ENCODE peak calls at places on chromosome 14, in seven cellular contexts. Q is WTC11, A is HFFc6, X is choroid plexus epithelial cell, O is astrocyte of the spinal cord, I is spleen, Z is endodermal cell. V is an unnamed sample.

GRCh38 chr14:29821665-29822429 is 105.8 kb downstream of the PRKD1 start:
- DNase-seq in Z (no peak), O (no peak), X (peak; percentile 30), Q (no peak), I (no peak), A (no peak), V (no peak)

GRCh38 chr14:29354446-29354845 is 573.2 kb downstream of the PRKD1 start:
- DNase-seq in I (no peak), Z (no peak), X (no peak), Q (no peak), O (no peak), A (no peak), V (no peak)

GRCh38 chr14:67940894-67941455 is 121.4 kb downstream of the RAD51B start:
- DNase-seq in Q (no peak), Z (no peak), I (no peak), A (peak; percentile 32), O (peak; percentile 88), X (peak; percentile 91), V (no peak)

GRCh38 chr14:92603309-92604257 is 90.0 kb downstream of the RIN3 start:
- DNase-seq in Q (no peak), O (peak; percentile 93), I (no peak), A (peak; percentile 62), X (peak; percentile 92), Z (no peak), V (no peak)

GRCh38 chr14:91252901-91253794 is 8.6 kb upstream of the GPR68 start:
- DNase-seq in Z (peak; percentile 88), A (no peak), I (peak; percentile 91), O (no peak), Q (peak; percentile 72), X (no peak), V (no peak)

GRCh38 chr14:24837280-24838046 is 203.5 kb upstream of the GZMB start:
- DNase-seq in Q (no peak), X (peak; percentile 82), I (no peak), O (peak; percentile 78), A (peak; percentile 43), Z (peak; percentile 52), V (no peak)

GRCh38 chr14:49853572-49854375 is 1.2 kb upstream of the NEMF start:
- DNase-seq in A (peak; percentile 83), O (peak; percentile 86), I (peak; percentile 88), Q (peak; percentile 80), X (peak; percentile 93), Z (peak; percentile 92), V (no peak)

GRCh38 chr14:56118611-56119181 is 485 bp downstream of the PELI2 start:
- DNase-seq in Z (peak; percentile 63), O (no peak), A (no peak), X (no peak), Q (no peak), I (peak; percentile 95), V (peak; percentile 42)

GRCh38 chr14:90850487-90850886 is 34.3 kb upstream of the TTC7B start:
- DNase-seq in Q (no peak), O (peak; percentile 32), Z (peak; percentile 64), X (peak; percentile 29), I (no peak), A (no peak), V (no peak)

GRCh38 chr14:86346818-86347384 is 817.0 kb downstream of the FLRT2 start:
- DNase-seq in Z (no peak), Q (no peak), I (no peak), A (no peak), X (no peak), O (no peak), V (peak; percentile 42)

GRCh38 chr14:31843361-31844091 is 233.6 kb upstream of the ARHGAP5 start:
- DNase-seq in A (peak; percentile 8), I (no peak), Z (no peak), O (peak; percentile 8), X (peak; percentile 49), Q (no peak), V (no peak)

GRCh38 chr14:80955434-80955939 is at the start of gene TSHR:
- DNase-seq in I (no peak), Q (peak; percentile 35), O (no peak), X (no peak), A (no peak), Z (peak; percentile 75), V (peak; percentile 76)

GRCh38 chr14:71430321-71431168 is 501.7 kb upstream of the RGS6 start:
- DNase-seq in X (no peak), A (no peak), I (no peak), O (no peak), Q (no peak), Z (no peak), V (no peak)

GRCh38 chr14:81341405-81342180 is 58.5 kb downstream of the STON2 start:
- DNase-seq in I (no peak), A (no peak), X (no peak), Z (no peak), O (no peak), Q (no peak), V (no peak)

GRCh38 chr14:56422703-56423213 is 156.8 kb upstream of the TMEM260 start:
- DNase-seq in Q (peak; percentile 15), A (peak; percentile 60), I (no peak), O (peak; percentile 78), X (peak; percentile 90), Z (peak; percentile 66), V (peak; percentile 62)

GRCh38 chr14:24426912-24427536 is 2.4 kb downstream of the CBLN3 start:
- DNase-seq in X (no peak), Z (peak; percentile 81), A (no peak), I (peak; percentile 76), O (no peak), Q (peak; percentile 70), V (no peak)

GRCh38 chr14:75822522-75823288 is 159.1 kb downstream of the TGFB3 start:
- DNase-seq in I (no peak), X (peak; percentile 92), Q (no peak), Z (no peak), O (peak; percentile 93), A (peak; percentile 79), V (no peak)

GRCh38 chr14:36915089-36915488 is 253.4 kb downstream of the PAX9 start:
- DNase-seq in A (no peak), Q (no peak), I (no peak), Z (no peak), X (no peak), O (no peak), V (no peak)

DNA sequence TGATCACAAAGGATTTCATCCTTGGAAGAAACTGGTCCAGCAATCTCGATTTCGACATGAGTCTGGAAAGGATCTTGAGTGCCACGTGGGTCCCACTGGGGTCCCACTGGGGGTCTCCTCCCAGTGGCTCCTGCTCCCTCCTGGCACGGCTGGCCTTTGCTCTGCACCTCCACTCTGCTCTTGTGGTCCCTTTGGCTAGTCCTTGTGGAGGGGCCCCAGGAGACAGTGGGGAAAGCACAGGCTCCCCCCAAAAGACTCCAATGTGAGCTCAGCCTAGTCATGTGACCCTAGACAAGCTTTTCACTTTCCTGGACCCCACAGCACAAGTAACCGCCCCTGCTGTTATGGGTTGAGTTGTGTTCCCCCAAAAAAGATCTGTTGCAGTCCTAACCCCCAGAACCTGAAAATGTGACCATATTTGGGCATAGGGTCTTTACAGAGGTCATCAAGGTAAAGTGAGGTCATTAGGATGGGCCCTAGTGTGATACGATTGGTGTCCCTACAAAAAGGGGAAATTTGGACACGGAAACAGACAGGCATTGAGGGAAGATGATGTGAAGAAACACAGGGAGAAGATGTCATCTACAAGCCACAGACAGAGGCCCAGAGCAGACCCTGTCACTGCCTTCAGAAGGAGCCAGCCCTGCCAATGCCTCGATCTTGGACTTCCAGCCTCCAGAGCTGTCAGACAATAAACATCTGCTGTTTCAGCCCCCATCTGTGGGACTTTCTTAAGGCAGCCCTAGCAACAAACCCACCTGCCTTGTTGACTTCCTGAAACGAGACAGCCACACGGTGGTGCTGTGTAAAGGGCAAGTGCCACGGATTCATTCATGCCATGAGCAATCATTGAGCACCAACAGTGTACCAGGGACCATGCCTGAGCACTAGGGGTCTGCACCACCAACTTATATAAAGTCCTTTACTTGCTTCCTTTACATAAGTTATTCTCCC is 23.8 kb upstream of the PPP2R5C start:
- DNase-seq in Q (no peak), Z (no peak), X (no peak), O (no peak), I (no peak), A (no peak), V (no peak)
- TF ChIP-seq CTCF in Q (no peak), Z (peak; percentile 14), X (peak; percentile 24), O (no peak), I (no peak), A (peak; percentile 50), V (peak; percentile 42)

DNA sequence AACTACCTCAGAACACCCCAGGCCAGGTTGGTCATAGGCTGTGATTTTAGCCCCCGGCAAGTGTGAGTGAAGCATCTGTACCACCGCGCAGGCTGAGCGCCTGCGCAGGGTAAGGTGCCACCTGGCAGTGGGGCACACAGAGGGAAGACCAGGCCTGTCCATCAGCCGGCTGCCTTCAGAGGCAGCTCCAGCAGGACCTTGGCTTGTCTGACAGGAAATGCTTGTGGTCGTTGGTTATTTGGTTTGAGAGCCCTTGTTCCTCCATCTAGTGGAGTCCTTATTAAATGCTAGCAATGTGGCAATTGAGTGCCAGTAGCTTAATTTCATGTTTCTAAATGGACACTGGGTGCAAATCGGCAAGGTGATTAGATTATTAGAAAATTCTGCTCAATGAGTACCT is 27.5 kb downstream of the SLC25A29 start:
- DNase-seq in Q (no peak), O (peak; percentile 67), Z (peak; percentile 34), A (peak; percentile 63), X (peak; percentile 85), I (no peak), V (no peak)
- TF ChIP-seq CTCF in Q (no peak), O (peak; percentile 42), Z (no peak), A (peak; percentile 49), X (peak; percentile 51), I (peak; percentile 30), V (no peak)

GRCh38 chr14:23398348-23398747 is 9.7 kb downstream of the MYH6 start:
- DNase-seq in X (no peak), Q (no peak), Z (no peak), O (no peak), I (no peak), A (no peak), V (no peak)

GRCh38 chr14:23399136-23399535 is 8.9 kb downstream of the MYH6 start:
- DNase-seq in O (no peak), Z (no peak), I (no peak), Q (no peak), X (no peak), A (no peak), V (no peak)

GRCh38 chr14:23401331-23401730 is 6.7 kb downstream of the MYH6 start:
- DNase-seq in I (no peak), O (no peak), Q (no peak), Z (no peak), X (no peak), A (no peak), V (no peak)

GRCh38 chr14:23396781-23397407 is 11.2 kb downstream of the MYH6 start:
- DNase-seq in I (no peak), Q (no peak), Z (no peak), A (no peak), X (no peak), O (no peak), V (no peak)

DNA sequence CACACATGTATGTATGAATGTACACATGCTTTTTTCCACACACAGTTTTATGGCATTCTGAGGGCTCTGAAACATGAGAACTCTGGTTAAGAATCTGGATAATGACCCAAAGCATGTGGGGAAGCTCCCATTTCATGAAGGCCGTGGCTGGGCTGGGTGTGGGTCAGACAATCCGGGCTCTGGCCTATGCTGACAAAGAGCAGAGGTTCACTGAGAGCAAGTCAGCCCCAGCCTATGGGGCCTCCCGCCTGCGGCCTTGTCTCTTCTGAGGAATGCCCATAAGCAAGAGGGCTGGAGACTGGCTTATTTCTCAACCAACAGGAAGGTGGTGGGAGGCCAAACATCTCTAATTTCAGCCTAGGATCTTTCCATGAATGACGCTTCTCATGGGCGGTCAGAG is 8.5 kb downstream of the MYH6 start:
- DNase-seq in I (no peak), Q (no peak), X (peak; percentile 1), A (no peak), Z (no peak), O (no peak), V (no peak)
- TF ChIP-seq CTCF in I (no peak), Q (no peak), X (no peak), A (no peak), Z (no peak), O (no peak), V (no peak)

GRCh38 chr14:94717808-94718207 is 52.1 kb downstream of the GSC start:
- DNase-seq in I (no peak), A (no peak), Z (no peak), X (peak; percentile 15), Q (no peak), O (no peak), V (no peak)
- TF ChIP-seq CTCF in I (no peak), A (no peak), Z (peak; percentile 15), X (peak; percentile 9), Q (no peak), O (no peak), V (peak; percentile 11)

V was measured in DND-41.